ENCODE peak calls at places on chromosomes 1 and 21, in seven cellular contexts. U is dorsolateral prefrontal cortex; M is IMR-90; V is kidney; X is CD8-positive, alpha-beta memory T cell; P is cardiac muscle cell; J is left ventricle myocardium inferior. K is an unnamed sample.

GRCh38 chr1:207336559-207337467 is 15.3 kb downstream of the CD55 start:
- DNase-seq in J (no peak), U (no peak), X (peak), P (no peak), V (no peak), M (peak), K (no peak)

GRCh38 chr1:66556161-66556611 is 22.2 kb downstream of the SGIP1 start:
- DNase-seq in P (no peak), V (no peak), M (no peak), J (no peak), U (peak), X (no peak), K (no peak)

GRCh38 chr1:206467915-206468314 is 2.4 kb upstream of the IKBKE start:
- DNase-seq in V (no peak), U (no peak), J (peak), M (peak), X (peak), P (peak), K (no peak)

GRCh38 chr1:180927841-180928240 is 15.1 kb downstream of the KIAA1614 start:
- DNase-seq in U (peak), M (peak), V (peak), X (no peak), P (no peak), J (no peak), K (no peak)

GRCh38 chr1:21337931-21338567 is 47.8 kb upstream of the ECE1 start:
- DNase-seq in U (no peak), M (peak), P (peak), V (peak), J (peak), X (no peak), K (no peak)

GRCh38 chr1:203291201-203292096 is 13.9 kb upstream of the BTG2 start:
- DNase-seq in U (peak), V (peak), P (no peak), X (no peak), J (no peak), M (no peak), K (peak)

GRCh38 chr1:22450421-22451021 is 1.1 kb upstream of the ZBTB40 start:
- DNase-seq in U (no peak), X (no peak), J (no peak), P (no peak), M (no peak), V (no peak), K (no peak)

GRCh38 chr1:169238506-169238905 is 129.1 kb downstream of the NME7 start:
- DNase-seq in U (no peak), M (peak), V (no peak), P (peak), X (no peak), J (no peak), K (no peak)

GRCh38 chr1:210741564-210741963 is 392.4 kb downstream of the KCNH1 start:
- DNase-seq in U (no peak), V (no peak), M (no peak), P (no peak), X (no peak), J (no peak), K (no peak)

GRCh38 chr1:226686440-226687436 is 52.3 kb downstream of the ITPKB start:
- DNase-seq in U (no peak), M (no peak), X (peak), P (no peak), J (no peak), V (no peak), K (no peak)

GRCh38 chr21:35072960-35073359 is 23.9 kb upstream of the RUNX1 start:
- DNase-seq in P (no peak), M (peak), J (peak), X (no peak), U (no peak), V (peak), K (no peak)

GRCh38 chr1:247337250-247337746 is 5.6 kb upstream of the ZNF496 start:
- DNase-seq in P (peak), V (no peak), M (peak), J (no peak), X (no peak), U (no peak), K (no peak)

GRCh38 chr1:42043811-42044210 is 109.4 kb upstream of the GUCA2B start:
- DNase-seq in X (no peak), V (no peak), U (no peak), J (no peak), M (no peak), P (no peak), K (no peak)

GRCh38 chr1:43834280-43835140 is 99.1 kb upstream of the ARTN start:
- DNase-seq in V (peak), M (no peak), J (no peak), U (no peak), X (no peak), P (peak), K (no peak)

GRCh38 chr1:228490120-228491078 is 3.2 kb downstream of the RNF187 start:
- DNase-seq in J (peak), M (peak), U (no peak), V (no peak), X (no peak), P (peak), K (no peak)

GRCh38 chr1:8814870-8815269 is 2.6 kb downstream of the RERE start:
- DNase-seq in P (no peak), X (no peak), J (no peak), M (no peak), U (no peak), V (no peak), K (peak)

GRCh38 chr1:172399369-172400072 is 21.0 kb upstream of the C1orf105 start:
- DNase-seq in U (peak), P (peak), X (peak), J (peak), M (peak), V (no peak), K (peak)

GRCh38 chr1:64263335-64263734 is 59.9 kb downstream of the UBE2U start:
- DNase-seq in J (no peak), P (no peak), V (no peak), M (no peak), U (no peak), X (no peak), K (no peak)

GRCh38 chr21:31509108-31510017 is 150.1 kb upstream of the SOD1 start:
- DNase-seq in M (no peak), J (no peak), X (peak), V (no peak), P (peak), U (peak), K (peak)

GRCh38 chr21:44357064-44357837 is 3.8 kb downstream of the TRPM2 start:
- DNase-seq in J (no peak), P (no peak), X (no peak), U (no peak), V (peak), M (no peak), K (no peak)

GRCh38 chr1:210330279-210330866 is 1.7 kb downstream of the HHAT start:
- DNase-seq in J (no peak), X (no peak), M (peak), U (no peak), P (peak), V (no peak), K (no peak)

GRCh38 chr1:193799948-193800690 is 613.7 kb upstream of the B3GALT2 start:
- DNase-seq in M (peak), V (no peak), P (no peak), X (no peak), U (no peak), J (no peak), K (no peak)

GRCh38 chr1:244256086-244256485 is 195.6 kb downstream of the ADSS2 start:
- DNase-seq in U (no peak), X (no peak), P (no peak), M (no peak), V (no peak), J (no peak), K (peak)

GRCh38 chr1:4963251-4963650 is 308.8 kb downstream of the AJAP1 start:
- DNase-seq in V (no peak), P (no peak), M (no peak), X (no peak), J (no peak), U (no peak), K (no peak)

GRCh38 chr21:45152265-45152746 is 77.9 kb downstream of the ADARB1 start:
- DNase-seq in X (peak), J (peak), P (no peak), U (no peak), M (no peak), V (no peak), K (peak)

GRCh38 chr1:228045871-228046270 is 36.6 kb upstream of the ARF1 start:
- DNase-seq in J (no peak), P (no peak), X (no peak), M (no peak), V (no peak), U (no peak), K (peak)

GRCh38 chr21:39314155-39315027 is 959 bp upstream of the BRWD1 start:
- DNase-seq in J (peak), P (peak), V (peak), X (peak), U (peak), M (peak), K (peak)

GRCh38 chr1:198776602-198777029 is 137.8 kb downstream of the PTPRC start:
- DNase-seq in U (no peak), V (no peak), P (peak), J (peak), X (no peak), M (peak), K (no peak)

GRCh38 chr1:169722784-169723183 is 11.1 kb downstream of the SELE start:
- DNase-seq in V (no peak), J (no peak), P (no peak), U (no peak), M (no peak), X (no peak), K (no peak)

GRCh38 chr1:117416546-117417117 is 49.4 kb downstream of the MAN1A2 start:
- DNase-seq in X (no peak), J (no peak), V (no peak), P (no peak), M (no peak), U (no peak), K (peak)

GRCh38 chr1:112337028-112337531 is 58.9 kb upstream of the CTTNBP2NL start:
- DNase-seq in X (peak), J (peak), U (peak), P (peak), V (no peak), M (peak), K (peak)

DNA sequence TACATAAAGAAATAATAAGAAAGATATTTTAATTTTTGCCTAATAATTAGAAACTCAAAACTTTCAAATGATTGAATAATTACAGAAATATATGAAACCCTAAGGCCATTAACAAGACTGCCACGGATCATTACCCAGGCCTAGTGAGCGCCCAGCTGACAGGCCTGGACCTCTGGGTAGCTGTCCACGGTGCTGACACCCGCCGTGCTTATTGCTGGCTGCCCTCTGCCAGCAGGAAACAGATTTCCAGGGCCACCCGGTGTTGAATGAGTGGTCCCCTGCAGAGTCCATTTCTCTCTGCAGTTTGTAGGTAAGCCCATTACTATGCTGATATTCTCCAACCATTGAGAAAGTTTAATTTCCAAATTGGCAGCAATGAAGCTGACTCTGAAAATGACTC is 254.4 kb upstream of the GJB5 start:
- DNase-seq in X (no peak), P (peak), V (peak), J (peak), M (no peak), U (no peak), K (peak)
- H3K27ac ChIP-seq in X (no peak), P (no peak), V (no peak), J (no peak), M (no peak), U (no peak), K (no peak)

GRCh38 chr1:1236176-1236763 is 4.2 kb downstream of the B3GALT6 start:
- DNase-seq in X (no peak), M (no peak), U (no peak), J (no peak), V (no peak), P (no peak), K (no peak)
- H3K27ac ChIP-seq in X (no peak), M (no peak), U (no peak), J (no peak), V (no peak), P (peak), K (no peak)

DNA sequence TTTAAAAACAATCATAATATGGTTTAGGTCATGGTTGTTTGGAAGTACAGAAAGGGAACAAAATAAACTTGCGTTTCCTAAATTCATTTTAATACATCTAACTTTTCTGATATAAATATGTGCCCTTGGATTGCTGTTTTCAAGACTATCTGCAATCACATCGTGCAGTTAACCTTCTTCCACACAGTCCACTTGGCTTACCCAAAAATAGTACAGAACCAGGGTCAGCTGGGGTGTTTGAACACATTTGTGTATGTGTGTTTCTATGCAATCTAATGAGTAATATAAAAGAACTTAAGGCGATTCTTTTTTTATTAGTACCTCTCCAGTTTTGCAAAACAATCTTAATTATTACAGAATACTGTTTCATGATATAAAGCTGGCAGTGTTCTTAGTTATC is 19.9 kb downstream of the SAMSN1 start:
- DNase-seq in U (no peak), X (no peak), J (no peak), V (no peak), P (no peak), M (no peak), K (no peak)
- H3K27ac ChIP-seq in U (no peak), X (peak), J (no peak), V (no peak), P (peak), M (no peak), K (no peak)

DNA sequence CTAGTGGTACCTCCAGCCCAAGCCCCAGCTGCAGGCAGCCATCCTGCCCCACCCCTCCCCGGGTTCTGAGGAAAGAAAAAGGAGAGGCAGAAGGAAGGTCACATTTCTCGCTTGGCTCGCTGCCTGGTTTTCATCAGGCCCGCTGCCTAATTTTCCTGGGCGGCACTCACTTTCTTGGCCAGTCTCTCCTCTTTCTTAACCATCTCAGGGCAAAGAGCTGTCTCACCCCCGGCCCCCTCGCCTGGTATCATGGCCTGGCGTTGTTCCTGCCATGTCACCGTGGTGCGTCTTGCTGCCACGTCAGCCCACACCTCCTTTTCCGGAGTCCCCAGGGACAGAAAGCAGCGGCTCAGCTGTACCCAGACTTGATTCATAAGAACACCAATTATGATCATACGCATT is 26.6 kb upstream of the CASZ1 start:
- DNase-seq in X (no peak), P (peak), J (peak), V (no peak), M (no peak), U (no peak), K (no peak)
- H3K27ac ChIP-seq in X (no peak), P (peak), J (peak), V (no peak), M (no peak), U (no peak), K (no peak)

DNA sequence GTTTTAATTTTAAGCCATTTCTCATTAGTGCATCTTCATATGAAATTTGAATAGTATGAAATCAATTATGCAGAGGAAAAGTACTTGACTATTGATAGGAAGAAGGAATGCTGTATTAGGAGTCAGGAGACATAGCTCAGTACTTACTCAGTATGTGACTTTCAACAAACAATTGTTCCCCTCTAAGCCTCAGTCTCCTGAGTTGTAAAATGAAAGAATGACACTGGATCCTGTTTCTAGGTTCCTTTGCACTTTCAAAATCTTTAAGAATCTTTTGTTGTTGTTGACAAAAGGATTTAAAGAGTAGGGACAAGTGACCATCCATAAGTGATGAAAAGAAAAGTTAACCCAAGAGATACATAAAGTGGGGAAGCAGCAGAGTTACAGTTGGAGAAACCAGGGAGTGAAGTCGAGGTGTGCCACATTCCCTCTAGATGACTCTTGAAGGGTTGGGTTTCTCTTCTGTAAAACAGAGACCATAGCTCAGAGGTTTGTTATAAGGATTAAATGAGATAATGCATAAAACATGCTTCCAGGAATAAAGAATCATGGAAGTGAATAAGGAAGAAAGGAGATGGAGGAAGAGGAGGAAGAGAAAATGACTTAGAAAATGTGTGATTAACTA is 105.7 kb upstream of the KCNJ15 start:
- DNase-seq in J (no peak), V (no peak), U (no peak), M (no peak), P (no peak), X (no peak), K (no peak)
- H3K27ac ChIP-seq in J (no peak), V (no peak), U (no peak), M (no peak), P (no peak), X (no peak), K (no peak)

GRCh38 chr1:93744299-93744988 is 62.8 kb upstream of the BCAR3 start:
- DNase-seq in J (no peak), P (no peak), M (no peak), V (no peak), X (no peak), U (no peak), K (no peak)
- H3K27ac ChIP-seq in J (no peak), P (no peak), M (no peak), V (no peak), X (no peak), U (no peak), K (no peak)

GRCh38 chr1:218671573-218671972 is 326.4 kb downstream of the TGFB2 start:
- DNase-seq in J (no peak), M (peak), X (no peak), U (no peak), V (no peak), P (peak), K (no peak)

GRCh38 chr1:218670875-218671274 is 325.7 kb downstream of the TGFB2 start:
- DNase-seq in U (no peak), P (no peak), X (no peak), V (no peak), M (no peak), J (no peak), K (no peak)

GRCh38 chr1:218676991-218677390 is 331.9 kb downstream of the TGFB2 start:
- DNase-seq in U (no peak), P (no peak), J (no peak), V (no peak), X (no peak), M (no peak), K (no peak)

GRCh38 chr1:218673170-218673569 is 328.0 kb downstream of the TGFB2 start:
- DNase-seq in J (no peak), V (no peak), X (no peak), P (no peak), M (no peak), U (no peak), K (no peak)

GRCh38 chr1:218674280-218674773 is 329.2 kb downstream of the TGFB2 start:
- DNase-seq in M (peak), J (peak), X (no peak), V (peak), P (peak), U (no peak), K (peak)
- H3K27ac ChIP-seq in M (peak), J (peak), X (no peak), V (no peak), P (peak), U (no peak), K (peak)

GRCh38 chr1:156589546-156589945 is 2.0 kb upstream of the NAXE start:
- DNase-seq in X (no peak), U (no peak), M (no peak), P (no peak), J (no peak), V (no peak), K (no peak)

GRCh38 chr1:156590326-156591180 is 1.0 kb upstream of the NAXE start:
- DNase-seq in U (no peak), M (no peak), J (no peak), V (no peak), P (no peak), X (no peak), K (no peak)

GRCh38 chr1:156591432-156592157 is at the start of gene NAXE:
- DNase-seq in J (peak), V (peak), X (peak), M (peak), P (peak), U (peak), K (peak)

GRCh38 chr1:156592158-156592909 is 758 bp downstream of the NAXE start:
- DNase-seq in V (no peak), J (no peak), P (no peak), M (no peak), X (no peak), U (no peak), K (peak)

DNA sequence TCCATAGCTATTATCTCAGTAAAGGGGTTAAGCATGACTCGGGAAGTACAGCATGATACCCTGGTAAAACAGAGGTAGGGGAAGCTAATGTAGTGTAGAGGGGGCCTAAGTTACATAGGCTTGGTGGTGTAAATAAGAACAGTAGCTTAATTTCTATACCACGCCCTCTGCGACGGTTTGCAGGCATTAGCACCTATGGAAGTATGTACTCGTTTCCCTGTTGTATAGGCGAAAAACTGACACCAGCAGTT is 470 bp upstream of the NAXE start:
- DNase-seq in P (no peak), U (no peak), V (no peak), M (no peak), J (no peak), X (no peak), K (no peak)
- H3K27ac ChIP-seq in P (peak), U (peak), V (peak), M (peak), J (peak), X (peak), K (no peak)

DNA sequence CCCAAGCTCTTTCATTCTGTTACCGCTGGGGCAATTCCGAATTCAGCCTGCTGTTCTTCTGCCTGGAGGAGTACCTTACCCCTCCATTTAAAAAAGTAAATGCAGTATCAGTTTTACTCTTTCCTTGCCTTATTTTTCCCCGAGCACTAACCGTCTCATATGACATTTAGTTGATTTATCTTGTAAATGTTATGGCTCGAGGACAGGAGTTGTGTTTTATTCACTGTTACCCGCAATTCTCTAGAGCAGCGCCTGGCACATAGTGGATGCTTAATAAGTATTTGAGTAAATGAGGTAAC is 425 bp upstream of the TADA1 start:
- DNase-seq in J (no peak), U (no peak), V (no peak), X (no peak), M (no peak), P (no peak), K (no peak)
- H3K27ac ChIP-seq in J (peak), U (no peak), V (no peak), X (peak), M (no peak), P (no peak), K (no peak)